ENCODE peak calls at places on chromosome 22, in five cellular contexts. L is heart right ventricle, X is fibroblast of pulmonary artery, H is neuronal stem cell, U is IMR-90. G is an unnamed sample.
A peak's percentile ranks its signal among the peaks of the same experiment; 100 is the strongest.

GRCh38 chr22:47064416-47064815 is 302.0 kb downstream of the TBC1D22A start:
- DNase-seq in L (no peak), X (no peak), H (no peak), U (no peak), G (no peak)

GRCh38 chr22:40637181-40638150 is 947 bp upstream of the MRTFA start:
- DNase-seq in L (no peak), X (no peak), H (no peak), U (no peak), G (peak; percentile 62)

GRCh38 chr22:20783844-20784723 is 10.2 kb downstream of the SERPIND1 start:
- DNase-seq in L (no peak), X (peak; percentile 76), H (peak; percentile 35), U (peak; percentile 74), G (peak; percentile 66)

GRCh38 chr22:22923379-22923778 is 35.8 kb downstream of the IGLL5 start:
- DNase-seq in L (no peak), X (no peak), H (no peak), U (no peak), G (no peak)

GRCh38 chr22:25824828-25825474 is 83.0 kb downstream of the MYO18B start:
- DNase-seq in L (no peak), X (no peak), H (peak; percentile 64), U (no peak), G (no peak)

GRCh38 chr22:42451499-42452145 is 19.4 kb upstream of the NFAM1 start:
- DNase-seq in L (no peak), X (no peak), H (no peak), U (no peak), G (no peak)

GRCh38 chr22:39527481-39527961 is 5.0 kb downstream of the RPS19BP1 start:
- DNase-seq in L (no peak), X (no peak), H (no peak), U (peak; percentile 27), G (peak; percentile 79)

GRCh38 chr22:42180349-42180842 is 49.8 kb upstream of the CYP2D6 start:
- DNase-seq in L (no peak), X (no peak), H (no peak), U (peak; percentile 34), G (peak; percentile 42)

GRCh38 chr22:41478891-41479521 is 10.1 kb downstream of the ACO2 start:
- DNase-seq in L (no peak), X (peak; percentile 33), H (no peak), U (peak; percentile 59), G (no peak)

GRCh38 chr22:44025171-44026065 is 1.3 kb downstream of the PARVB start:
- DNase-seq in L (peak; percentile 44), X (no peak), H (no peak), U (no peak), G (no peak)
- H3K4me3 ChIP-seq in L (peak overlapping the region; percentile 77), X (peak overlapping the region; percentile 54), H (no peak overlapping the region), U (no peak overlapping the region), G (no peak overlapping the region)

GRCh38 chr22:50622723-50623327 is 5.1 kb downstream of the ARSA start:
- DNase-seq in L (no peak), X (no peak), H (no peak), U (no peak), G (peak; percentile 100)

GRCh38 chr22:50620861-50621490 is 7.0 kb downstream of the ARSA start:
- DNase-seq in L (peak; percentile 25), X (no peak), H (no peak), U (no peak), G (peak; percentile 51)

GRCh38 chr22:50624347-50625130 is 3.4 kb downstream of the ARSA start:
- DNase-seq in L (no peak), X (no peak), H (no peak), U (no peak), G (no peak)

GRCh38 chr22:50621948-50622722 is 5.8 kb downstream of the ARSA start:
- DNase-seq in L (no peak), X (no peak), H (no peak), U (no peak), G (no peak)

GRCh38 chr22:50621491-50621880 is 6.5 kb downstream of the ARSA start:
- DNase-seq in L (no peak), X (no peak), H (no peak), U (no peak), G (peak; percentile 51)
- H3K4me3 ChIP-seq in L (peak overlapping the region; percentile 31), X (no peak overlapping the region), H (no peak overlapping the region), U (no peak overlapping the region), G (no peak overlapping the region)

GRCh38 chr22:31161386-31161785 is 1.4 kb downstream of the RNF185 start:
- DNase-seq in L (no peak), X (no peak), H (no peak), U (no peak), G (peak; percentile 38)
- H3K4me3 ChIP-seq in L (peak overlapping the region; percentile 79), X (peak overlapping the region; percentile 77), H (peak overlapping the region; percentile 65), U (peak overlapping the region; percentile 90), G (peak overlapping the region; percentile 81)

GRCh38 chr22:48089601-48090331 is 1327.3 kb downstream of the TBC1D22A start:
- DNase-seq in L (peak; percentile 53), X (peak; percentile 0), H (no peak), U (no peak), G (no peak)

GRCh38 chr22:48091656-48092223 is 1329.3 kb downstream of the TBC1D22A start:
- DNase-seq in L (no peak), X (no peak), H (no peak), U (no peak), G (no peak)

GRCh38 chr22:48088926-48089536 is 1326.6 kb downstream of the TBC1D22A start:
- DNase-seq in L (no peak), X (no peak), H (no peak), U (no peak), G (no peak)

GRCh38 chr22:48091060-48091650 is 1328.7 kb downstream of the TBC1D22A start:
- DNase-seq in L (no peak), X (no peak), H (no peak), U (no peak), G (no peak)

GRCh38 chr22:48090332-48090672 is 1327.9 kb downstream of the TBC1D22A start:
- DNase-seq in L (no peak), X (no peak), H (no peak), U (no peak), G (no peak)
- H3K4me3 ChIP-seq in L (no peak overlapping the region), X (no peak overlapping the region), H (no peak overlapping the region), U (no peak overlapping the region), G (no peak overlapping the region)

GRCh38 chr22:32888976-32889375 is 87.5 kb downstream of the TIMP3 start:
- DNase-seq in L (peak; percentile 29), X (no peak), H (no peak), U (no peak), G (no peak)

GRCh38 chr22:32883131-32883530 is 81.6 kb downstream of the TIMP3 start:
- DNase-seq in L (no peak), X (no peak), H (no peak), U (no peak), G (no peak)

GRCh38 chr22:32887293-32887692 is 85.8 kb downstream of the TIMP3 start:
- DNase-seq in L (no peak), X (no peak), H (no peak), U (no peak), G (no peak)
- H3K4me3 ChIP-seq in L (no peak overlapping the region), X (no peak overlapping the region), H (no peak overlapping the region), U (no peak overlapping the region), G (no peak overlapping the region)

GRCh38 chr22:36036167-36036624 is 7.6 kb upstream of the RBFOX2 start:
- DNase-seq in L (no peak), X (no peak), H (no peak), U (no peak), G (peak; percentile 19)
- H3K4me3 ChIP-seq in L (no peak overlapping the region), X (no peak overlapping the region), H (no peak overlapping the region), U (no peak overlapping the region), G (peak overlapping the region; percentile 0)